ENCODE peak calls at places on chromosomes 1 and 21, in seven cellular contexts. C, X, H, N, R, I and F are unnamed samples.

GRCh38 chr1:3069491-3070303 is 694 bp downstream of the PRDM16 start:
- DNase-seq in C (peak; percentile 50), X (peak; percentile 74), H (no peak), N (peak; percentile 71), R (no peak), I (peak; percentile 63), F (peak; percentile 76)

GRCh38 chr1:21046132-21046531 is 130.6 kb downstream of the EIF4G3 start:
- DNase-seq in C (no peak), X (no peak), H (no peak), N (no peak), R (no peak), I (no peak), F (no peak)

GRCh38 chr1:58035523-58035922 is 511.0 kb downstream of the OMA1 start:
- DNase-seq in C (no peak), X (no peak), H (no peak), N (no peak), R (no peak), I (no peak), F (no peak)

GRCh38 chr1:157073944-157074685 is 25.5 kb downstream of the ETV3L start:
- DNase-seq in C (peak; percentile 67), X (peak; percentile 73), H (no peak), N (peak; percentile 82), R (no peak), I (peak; percentile 60), F (peak; percentile 85)

GRCh38 chr1:162926906-162927305 is 65.9 kb upstream of the CCDC190 start:
- DNase-seq in C (no peak), X (no peak), H (no peak), N (no peak), R (no peak), I (no peak), F (no peak)

GRCh38 chr1:99986656-99987225 is 16.9 kb downstream of the SLC35A3 start:
- DNase-seq in C (no peak), X (no peak), H (no peak), N (no peak), R (no peak), I (no peak), F (no peak)

GRCh38 chr21:32771134-32771523 is 426 bp downstream of the PAXBP1 start:
- DNase-seq in C (peak; percentile 51), X (peak; percentile 62), H (no peak), N (peak; percentile 65), R (peak; percentile 26), I (peak; percentile 61), F (peak; percentile 73)

GRCh38 chr1:110163591-110163990 is 13.3 kb downstream of the SLC6A17 start:
- DNase-seq in C (no peak), X (no peak), H (no peak), N (no peak), R (no peak), I (no peak), F (no peak)

GRCh38 chr21:25638634-25639166 is 358 bp upstream of the JAM2 start:
- DNase-seq in C (no peak), X (no peak), H (no peak), N (no peak), R (no peak), I (no peak), F (no peak)

GRCh38 chr1:39960461-39960958 is 5.6 kb downstream of the MFSD2A start:
- DNase-seq in C (no peak), X (peak; percentile 73), H (no peak), N (peak; percentile 42), R (peak; percentile 79), I (peak; percentile 33), F (no peak)

GRCh38 chr1:19792237-19793002 is 7.3 kb downstream of the TMCO4 start:
- DNase-seq in C (no peak), X (no peak), H (no peak), N (no peak), R (no peak), I (no peak), F (no peak)

GRCh38 chr1:58839871-58840835 is 56.3 kb upstream of the JUN start:
- DNase-seq in C (no peak), X (no peak), H (no peak), N (no peak), R (no peak), I (no peak), F (no peak)

GRCh38 chr1:43503534-43503933 is 27.1 kb upstream of the PTPRF start:
- DNase-seq in C (no peak), X (no peak), H (no peak), N (no peak), R (no peak), I (no peak), F (no peak)

GRCh38 chr1:68600049-68600661 is 103.3 kb upstream of the DEPDC1 start:
- DNase-seq in C (no peak), X (no peak), H (no peak), N (peak; percentile 23), R (no peak), I (no peak), F (no peak)

GRCh38 chr21:45318556-45319341 is 31.1 kb upstream of the POFUT2 start:
- DNase-seq in C (no peak), X (no peak), H (no peak), N (peak; percentile 42), R (no peak), I (peak; percentile 94), F (peak; percentile 81)

GRCh38 chr1:18481190-18481920 is 625 bp downstream of the KLHDC7A start:
- DNase-seq in C (no peak), X (no peak), H (no peak), N (peak; percentile 67), R (peak; percentile 40), I (no peak), F (no peak)

GRCh38 chr1:107196973-107197562 is 56.2 kb downstream of the NTNG1 start:
- DNase-seq in C (no peak), X (no peak), H (no peak), N (no peak), R (peak; percentile 32), I (no peak), F (no peak)

GRCh38 chr1:211529011-211529410 is 37.0 kb upstream of the RD3 start:
- DNase-seq in C (no peak), X (no peak), H (no peak), N (no peak), R (no peak), I (no peak), F (no peak)

GRCh38 chr1:204358605-204359004 is 1.1 kb downstream of the PLEKHA6 start:
- DNase-seq in C (no peak), X (no peak), H (no peak), N (no peak), R (no peak), I (no peak), F (no peak)

GRCh38 chr1:226809785-226810571 is 60.4 kb upstream of the PSEN2 start:
- DNase-seq in C (no peak), X (no peak), H (no peak), N (no peak), R (no peak), I (no peak), F (no peak)